ENCODE peak calls at places on chromosomes 3 and 15, in five cellular contexts. V is K562, Z is epithelial cell of esophagus, I is WERI-Rb-1, E is heart right ventricle. M is an unnamed sample.

GRCh38 chr3:50189274-50189673 is 2.1 kb upstream of the GNAT1 start:
- DNase-seq in I (peak; percentile 85), Z (peak; percentile 78), V (peak; percentile 63), E (peak; percentile 74), M (peak; percentile 62)

GRCh38 chr3:18556503-18556902 is 131.4 kb upstream of the SATB1 start:
- DNase-seq in Z (peak; percentile 7), E (no peak), I (no peak), V (no peak), M (no peak)

GRCh38 chr3:13027154-13027553 is 46.1 kb downstream of the IQSEC1 start:
- DNase-seq in V (peak; percentile 79), I (peak; percentile 54), E (no peak), Z (no peak), M (no peak)

GRCh38 chr3:15220661-15221060 is 14.6 kb downstream of the CAPN7 start:
- DNase-seq in V (no peak), Z (no peak), E (no peak), I (peak; percentile 42), M (no peak)

GRCh38 chr3:99920530-99921376 is 103.1 kb downstream of the CMSS1 start:
- DNase-seq in Z (peak; percentile 87), E (peak; percentile 90), V (peak; percentile 34), I (peak; percentile 87), M (peak; percentile 11)

GRCh38 chr3:127589600-127590281 is 792 bp downstream of the TPRA1 start:
- DNase-seq in Z (peak; percentile 32), V (no peak), E (no peak), I (no peak), M (no peak)

GRCh38 chr3:97720417-97720816 is 44.1 kb upstream of the ARL6 start:
- DNase-seq in V (no peak), E (no peak), Z (peak; percentile 18), I (no peak), M (no peak)

GRCh38 chr3:13266005-13266404 is 154.1 kb downstream of the NUP210 start:
- DNase-seq in Z (no peak), V (no peak), I (no peak), E (no peak), M (no peak)

GRCh38 chr3:16936233-16936632 is 51.5 kb downstream of the PLCL2 start:
- DNase-seq in I (no peak), E (no peak), Z (no peak), V (peak; percentile 85), M (no peak)

GRCh38 chr15:38054488-38054887 is 120.0 kb downstream of the TMCO5A start:
- DNase-seq in V (no peak), I (no peak), Z (peak; percentile 36), E (no peak), M (peak; percentile 25)

GRCh38 chr3:157785071-157785826 is 282.0 kb upstream of the VEPH1 start:
- DNase-seq in Z (peak; percentile 84), E (no peak), V (peak; percentile 33), I (no peak), M (peak; percentile 79)

GRCh38 chr3:128317698-128318231 is 148.9 kb downstream of the DNAJB8 start:
- DNase-seq in E (no peak), V (no peak), I (no peak), Z (no peak), M (no peak)

GRCh38 chr3:72165337-72165736 is 380.4 kb upstream of the PROK2 start:
- DNase-seq in V (no peak), I (no peak), E (no peak), Z (no peak), M (no peak)

GRCh38 chr3:69352305-69353087 is 33.4 kb downstream of the FRMD4B start:
- DNase-seq in Z (no peak), I (no peak), V (no peak), E (no peak), M (no peak)

GRCh38 chr3:41304603-41305002 is 105.3 kb downstream of the CTNNB1 start:
- DNase-seq in E (peak; percentile 55), Z (peak; percentile 39), V (no peak), I (no peak), M (no peak)

GRCh38 chr3:39184968-39185285 is 7.5 kb downstream of the XIRP1 start:
- DNase-seq in E (no peak), I (no peak), Z (no peak), V (no peak), M (no peak)

GRCh38 chr15:101105059-101105851 is 146.6 kb downstream of the CHSY1 start:
- DNase-seq in E (no peak), Z (no peak), V (no peak), I (no peak), M (no peak)

GRCh38 chr3:127544151-127544805 is 46.3 kb downstream of the TPRA1 start:
- DNase-seq in Z (peak; percentile 73), E (peak; percentile 71), I (peak; percentile 96), V (peak; percentile 73), M (peak; percentile 74)

GRCh38 chr15:63605816-63606215 is 8.6 kb downstream of the FBXL22 start:
- DNase-seq in I (no peak), V (no peak), Z (no peak), E (no peak), M (no peak)

GRCh38 chr15:47715856-47716445 is 1.4 kb upstream of the SEMA6D start:
- DNase-seq in I (no peak), V (no peak), Z (no peak), E (peak; percentile 49), M (no peak)

GRCh38 chr3:103440539-103441113 is 1005.8 kb downstream of the ZPLD1 start:
- DNase-seq in V (no peak), I (no peak), E (no peak), Z (peak; percentile 35), M (peak; percentile 1)

M was measured in RWPE1.